ENCODE peak calls at places on chromosome 9, in six cellular contexts. One of them, this sample, is unnamed.

GRCh38 chr9:91089405-91090131 is 272.1 kb downstream of the AUH start:
- DNase-seq in cardiac muscle cell: peak; percentile 71
- DNase-seq in ovary: no peak
- DNase-seq in spleen: no peak
- DNase-seq in A549: no peak
- DNase-seq in adrenal gland: peak; percentile 37
- DNase-seq in this sample: no peak

GRCh38 chr9:7342229-7342628 is 457.3 kb downstream of the DMAC1 start:
- DNase-seq in adrenal gland: no peak
- DNase-seq in A549: no peak
- DNase-seq in cardiac muscle cell: peak; percentile 44
- DNase-seq in spleen: no peak
- DNase-seq in ovary: no peak
- DNase-seq in this sample: no peak

GRCh38 chr9:70411930-70412677 is 2.4 kb downstream of the KLF9 start:
- DNase-seq in cardiac muscle cell: peak; percentile 93
- DNase-seq in adrenal gland: peak; percentile 90
- DNase-seq in A549: no peak
- DNase-seq in spleen: peak; percentile 92
- DNase-seq in ovary: peak; percentile 71
- DNase-seq in this sample: peak; percentile 39

GRCh38 chr9:94213513-94214124 is 45.5 kb upstream of the ZNF169 start:
- DNase-seq in A549: peak; percentile 76
- DNase-seq in ovary: peak; percentile 68
- DNase-seq in adrenal gland: peak; percentile 67
- DNase-seq in cardiac muscle cell: peak; percentile 86
- DNase-seq in spleen: peak; percentile 88
- DNase-seq in this sample: peak; percentile 75

GRCh38 chr9:104088416-104088815 is 5.7 kb upstream of the SMC2 start:
- DNase-seq in A549: no peak
- DNase-seq in cardiac muscle cell: no peak
- DNase-seq in ovary: no peak
- DNase-seq in spleen: no peak
- DNase-seq in adrenal gland: no peak
- DNase-seq in this sample: no peak

GRCh38 chr9:137694962-137695875 is 76.4 kb downstream of the EHMT1 start:
- DNase-seq in spleen: no peak
- DNase-seq in ovary: no peak
- DNase-seq in cardiac muscle cell: peak; percentile 52
- DNase-seq in adrenal gland: peak; percentile 61
- DNase-seq in A549: peak; percentile 54
- DNase-seq in this sample: peak; percentile 63

GRCh38 chr9:129930743-129931142 is 95.5 kb downstream of the USP20 start:
- DNase-seq in cardiac muscle cell: no peak
- DNase-seq in ovary: no peak
- DNase-seq in adrenal gland: no peak
- DNase-seq in spleen: no peak
- DNase-seq in A549: no peak
- DNase-seq in this sample: no peak

GRCh38 chr9:19298601-19299000 is 68.1 kb downstream of the DENND4C start:
- DNase-seq in A549: no peak
- DNase-seq in ovary: no peak
- DNase-seq in spleen: no peak
- DNase-seq in adrenal gland: no peak
- DNase-seq in cardiac muscle cell: no peak
- DNase-seq in this sample: no peak

GRCh38 chr9:136339173-136339957 is 12.0 kb downstream of the GPSM1 start:
- DNase-seq in cardiac muscle cell: peak; percentile 70
- DNase-seq in A549: peak; percentile 74
- DNase-seq in adrenal gland: peak; percentile 72
- DNase-seq in ovary: no peak
- DNase-seq in spleen: peak; percentile 90
- DNase-seq in this sample: peak; percentile 81

GRCh38 chr9:127424669-127424986 is 446 bp downstream of the ZNF79 start:
- DNase-seq in ovary: no peak
- DNase-seq in A549: no peak
- DNase-seq in cardiac muscle cell: no peak
- DNase-seq in adrenal gland: no peak
- DNase-seq in spleen: no peak
- DNase-seq in this sample: no peak

GRCh38 chr9:97502222-97502983 is 937 bp downstream of the TMOD1 start:
- DNase-seq in A549: no peak
- DNase-seq in ovary: peak; percentile 61
- DNase-seq in spleen: no peak
- DNase-seq in cardiac muscle cell: no peak
- DNase-seq in adrenal gland: no peak
- DNase-seq in this sample: no peak

GRCh38 chr9:19102181-19102630 is 498 bp downstream of the HAUS6 start:
- DNase-seq in adrenal gland: no peak
- DNase-seq in cardiac muscle cell: peak; percentile 28
- DNase-seq in spleen: peak; percentile 92
- DNase-seq in A549: peak; percentile 28
- DNase-seq in ovary: peak; percentile 65
- DNase-seq in this sample: peak; percentile 61

GRCh38 chr9:74783408-74783807 is 104.3 kb downstream of the TRPM6 start:
- DNase-seq in A549: peak; percentile 48
- DNase-seq in cardiac muscle cell: peak; percentile 19
- DNase-seq in ovary: no peak
- DNase-seq in spleen: no peak
- DNase-seq in adrenal gland: no peak
- DNase-seq in this sample: no peak

GRCh38 chr9:93674580-93675335 is 98.4 kb downstream of the PHF2 start:
- DNase-seq in cardiac muscle cell: no peak
- DNase-seq in spleen: peak; percentile 52
- DNase-seq in adrenal gland: peak; percentile 6
- DNase-seq in ovary: peak; percentile 8
- DNase-seq in A549: no peak
- DNase-seq in this sample: peak; percentile 3

GRCh38 chr9:126506361-126507317 is 107.1 kb upstream of the LMX1B start:
- DNase-seq in cardiac muscle cell: no peak
- DNase-seq in A549: no peak
- DNase-seq in adrenal gland: no peak
- DNase-seq in ovary: no peak
- DNase-seq in spleen: peak; percentile 66
- DNase-seq in this sample: no peak

GRCh38 chr9:96061293-96061987 is 185.9 kb downstream of the ERCC6L2 start:
- DNase-seq in ovary: no peak
- DNase-seq in adrenal gland: peak; percentile 39
- DNase-seq in cardiac muscle cell: peak; percentile 77
- DNase-seq in spleen: no peak
- DNase-seq in A549: peak; percentile 25
- DNase-seq in this sample: no peak

GRCh38 chr9:136364369-136364748 is 815 bp upstream of the DNLZ start:
- DNase-seq in adrenal gland: no peak
- DNase-seq in A549: no peak
- DNase-seq in spleen: peak; percentile 90
- DNase-seq in cardiac muscle cell: no peak
- DNase-seq in ovary: no peak
- DNase-seq in this sample: no peak

GRCh38 chr9:128203842-128204551 is 818 bp downstream of the DNM1 start:
- DNase-seq in ovary: no peak
- DNase-seq in A549: peak; percentile 79
- DNase-seq in adrenal gland: no peak
- DNase-seq in cardiac muscle cell: peak; percentile 33
- DNase-seq in spleen: no peak
- DNase-seq in this sample: no peak

GRCh38 chr9:83062653-83063527 is at the start of gene RASEF:
- DNase-seq in ovary: no peak
- DNase-seq in spleen: peak; percentile 74
- DNase-seq in A549: peak; percentile 62
- DNase-seq in cardiac muscle cell: peak; percentile 13
- DNase-seq in adrenal gland: no peak
- DNase-seq in this sample: no peak

GRCh38 chr9:108056083-108056804 is 566.7 kb upstream of the KLF4 start:
- DNase-seq in cardiac muscle cell: peak; percentile 38
- DNase-seq in ovary: no peak
- DNase-seq in adrenal gland: no peak
- DNase-seq in A549: no peak
- DNase-seq in spleen: no peak
- DNase-seq in this sample: no peak

GRCh38 chr9:89476546-89476945 is 21.4 kb downstream of the SEMA4D start:
- DNase-seq in ovary: no peak
- DNase-seq in spleen: no peak
- DNase-seq in adrenal gland: no peak
- DNase-seq in A549: no peak
- DNase-seq in cardiac muscle cell: no peak
- DNase-seq in this sample: no peak

GRCh38 chr9:94983552-94983951 is 257.1 kb downstream of the AOPEP start:
- DNase-seq in ovary: no peak
- DNase-seq in cardiac muscle cell: no peak
- DNase-seq in A549: no peak
- DNase-seq in adrenal gland: no peak
- DNase-seq in spleen: no peak
- DNase-seq in this sample: no peak

GRCh38 chr9:94490465-94490864 is 64.4 kb upstream of the PCAT7 start:
- DNase-seq in spleen: no peak
- DNase-seq in ovary: no peak
- DNase-seq in cardiac muscle cell: peak; percentile 28
- DNase-seq in adrenal gland: no peak
- DNase-seq in A549: no peak
- DNase-seq in this sample: no peak

GRCh38 chr9:77455312-77455927 is 192.7 kb downstream of the GNA14 start:
- DNase-seq in adrenal gland: no peak
- DNase-seq in spleen: no peak
- DNase-seq in ovary: no peak
- DNase-seq in cardiac muscle cell: peak; percentile 51
- DNase-seq in A549: peak; percentile 53
- DNase-seq in this sample: no peak

GRCh38 chr9:86126998-86127972 is 27.9 kb upstream of the GOLM1 start:
- DNase-seq in ovary: peak; percentile 21
- DNase-seq in A549: peak; percentile 98
- DNase-seq in spleen: no peak
- DNase-seq in adrenal gland: peak; percentile 99
- DNase-seq in cardiac muscle cell: peak; percentile 93
- DNase-seq in this sample: peak; percentile 7

GRCh38 chr9:70574222-70574837 is 159.9 kb upstream of the KLF9 start:
- DNase-seq in A549: no peak
- DNase-seq in adrenal gland: no peak
- DNase-seq in spleen: no peak
- DNase-seq in cardiac muscle cell: peak; percentile 60
- DNase-seq in ovary: no peak
- DNase-seq in this sample: no peak

GRCh38 chr9:88996046-88997005 is 5.1 kb downstream of the S1PR3 start:
- DNase-seq in spleen: no peak
- DNase-seq in adrenal gland: no peak
- DNase-seq in cardiac muscle cell: no peak
- DNase-seq in ovary: no peak
- DNase-seq in A549: no peak
- DNase-seq in this sample: no peak

GRCh38 chr9:114015607-114016006 is 62.5 kb downstream of the AMBP start:
- DNase-seq in A549: no peak
- DNase-seq in ovary: no peak
- DNase-seq in adrenal gland: no peak
- DNase-seq in spleen: no peak
- DNase-seq in cardiac muscle cell: no peak
- DNase-seq in this sample: no peak

GRCh38 chr9:128102861-128103588 is 24.5 kb downstream of the PTGES2 start:
- DNase-seq in ovary: peak; percentile 65
- DNase-seq in adrenal gland: peak; percentile 65
- DNase-seq in spleen: peak; percentile 75
- DNase-seq in cardiac muscle cell: no peak
- DNase-seq in A549: no peak
- DNase-seq in this sample: no peak

DNA sequence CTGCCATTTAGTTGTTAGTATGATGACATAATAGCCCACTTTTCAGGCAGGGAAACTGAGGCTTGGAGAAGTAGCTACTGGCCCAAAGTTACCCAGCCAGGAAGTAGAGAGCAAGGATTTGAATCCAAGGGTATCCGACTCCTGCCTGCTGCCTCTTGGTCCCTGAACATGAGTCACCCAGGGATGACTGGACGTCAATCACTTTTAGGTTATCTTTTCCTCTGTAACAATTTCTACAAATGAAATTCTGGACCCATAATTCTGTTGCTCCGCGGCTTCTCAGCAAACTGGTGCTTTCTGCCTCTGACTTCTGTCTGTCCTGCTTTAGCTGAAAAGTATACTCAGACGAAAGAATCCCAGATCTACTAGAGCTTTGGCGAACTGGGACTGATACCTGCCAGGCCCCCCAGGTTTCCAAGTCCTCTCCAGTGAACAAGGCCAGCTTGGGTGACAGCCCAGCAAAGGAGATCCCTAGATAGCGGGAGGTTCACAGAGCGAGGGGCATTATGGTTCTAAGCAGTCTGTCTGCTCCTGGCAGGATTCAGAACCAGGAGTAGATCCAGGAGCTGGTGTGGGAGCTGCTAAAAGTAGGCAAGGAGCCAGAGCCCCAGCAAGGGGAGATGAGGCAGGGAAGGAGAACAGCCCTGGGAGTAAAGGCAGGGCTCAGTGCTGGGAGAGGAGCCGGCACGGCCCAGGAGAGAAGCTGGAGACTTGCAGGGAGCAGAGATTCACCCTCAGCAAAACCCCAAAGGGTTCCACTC is 20.6 kb downstream of the OLFML2A start:
- DNase-seq in spleen: no peak
- DNase-seq in A549: no peak
- DNase-seq in adrenal gland: no peak
- DNase-seq in ovary: peak; percentile 64
- DNase-seq in cardiac muscle cell: peak; percentile 66
- DNase-seq in this sample: no peak
- H3K27ac ChIP-seq in spleen: peak overlapping the region; percentile 71
- H3K27ac ChIP-seq in A549: no peak overlapping the region
- H3K27ac ChIP-seq in adrenal gland: no peak overlapping the region
- H3K27ac ChIP-seq in ovary: no peak overlapping the region
- H3K27ac ChIP-seq in cardiac muscle cell: no peak overlapping the region
- H3K27ac ChIP-seq in this sample: no peak overlapping the region

GRCh38 chr9:110842169-110842568 is 173.6 kb downstream of the MUSK start:
- DNase-seq in spleen: no peak
- DNase-seq in cardiac muscle cell: no peak
- DNase-seq in adrenal gland: no peak
- DNase-seq in A549: no peak
- DNase-seq in ovary: no peak
- DNase-seq in this sample: no peak
- TF ChIP-seq CTCF in spleen: no peak
- TF ChIP-seq CTCF in cardiac muscle cell: no peak
- TF ChIP-seq CTCF in adrenal gland: no peak
- TF ChIP-seq CTCF in A549: no peak
- TF ChIP-seq CTCF in ovary: no peak
- TF ChIP-seq CTCF in this sample: no peak

GRCh38 chr9:134327671-134328231 is 1.5 kb downstream of the RXRA start:
- DNase-seq in ovary: peak; percentile 33
- DNase-seq in spleen: no peak
- DNase-seq in A549: no peak
- DNase-seq in cardiac muscle cell: no peak
- DNase-seq in adrenal gland: no peak
- DNase-seq in this sample: no peak
- H3K4me3 ChIP-seq in ovary: peak overlapping the region; percentile 65
- H3K4me3 ChIP-seq in spleen: peak overlapping the region; percentile 53
- H3K4me3 ChIP-seq in A549: peak overlapping the region; percentile 93
- H3K4me3 ChIP-seq in cardiac muscle cell: peak overlapping the region; percentile 51
- H3K4me3 ChIP-seq in adrenal gland: peak overlapping the region; percentile 38
- H3K4me3 ChIP-seq in this sample: peak overlapping the region; percentile 69

DNA sequence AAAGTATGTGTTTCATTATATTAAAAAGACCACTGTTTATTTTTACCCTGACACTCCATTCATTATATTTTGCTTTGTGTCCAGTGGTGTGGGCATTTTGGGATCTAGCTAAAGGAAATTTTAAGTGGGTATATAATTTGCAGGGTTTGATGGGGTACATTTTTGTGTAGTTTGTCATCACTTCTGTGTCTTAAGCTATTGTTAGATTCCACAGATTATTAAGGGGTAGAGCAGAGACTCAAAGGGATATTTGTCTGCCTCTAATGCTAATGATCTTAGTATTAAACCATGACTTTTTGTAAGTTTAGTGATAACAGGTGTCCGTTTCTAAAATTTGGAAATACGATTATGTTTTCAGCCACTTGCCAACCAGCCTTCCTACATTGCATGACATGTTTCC is 731.6 kb downstream of the BRINP1 start:
- DNase-seq in A549: no peak
- DNase-seq in cardiac muscle cell: no peak
- DNase-seq in adrenal gland: no peak
- DNase-seq in ovary: no peak
- DNase-seq in spleen: no peak
- DNase-seq in this sample: no peak
- H3K27ac ChIP-seq in A549: no peak overlapping the region
- H3K27ac ChIP-seq in cardiac muscle cell: no peak overlapping the region
- H3K27ac ChIP-seq in adrenal gland: no peak overlapping the region
- H3K27ac ChIP-seq in ovary: no peak overlapping the region
- H3K27ac ChIP-seq in spleen: no peak overlapping the region
- H3K27ac ChIP-seq in this sample: no peak overlapping the region

This sample was measured in dorsolateral prefrontal cortex.